ENCODE peak calls at places on chromosomes 7 and 10, in eight cellular contexts. F, V, N, O, X, Q, T and Z are unnamed samples. For H3K4me1, the result is how much of the 10 kb centered on the place peaks cover.

GRCh38 chr10:94626476-94626875 is 57.1 kb upstream of the CYP2C18 start:
- DNase-seq in F (no peak), V (no peak), N (no peak), O (no peak), X (no peak), Q (no peak), T (no peak), Z (no peak)

GRCh38 chr7:42886129-42886528 is 25.7 kb downstream of the C7orf25 start:
- DNase-seq in F (no peak), V (no peak), N (no peak), O (no peak), X (no peak), Q (no peak), T (peak), Z (no peak)

GRCh38 chr10:129832582-129833249 is 131.4 kb downstream of the EBF3 start:
- DNase-seq in F (no peak), V (no peak), N (no peak), O (no peak), X (no peak), Q (no peak), T (no peak), Z (no peak)

GRCh38 chr10:22573820-22574569 is 140.4 kb downstream of the PIP4K2A start:
- DNase-seq in F (no peak), V (peak), N (no peak), O (peak), X (no peak), Q (no peak), T (peak), Z (no peak)

GRCh38 chr7:30396379-30396778 is 82.2 kb downstream of the NOD1 start:
- DNase-seq in F (no peak), V (no peak), N (no peak), O (peak), X (no peak), Q (no peak), T (peak), Z (no peak)

GRCh38 chr7:64606385-64606784 is 43.5 kb upstream of the ZNF680 start:
- DNase-seq in F (no peak), V (no peak), N (no peak), O (no peak), X (no peak), Q (no peak), T (no peak), Z (no peak)

GRCh38 chr7:79927116-79927515 is 207.5 kb upstream of the GNAI1 start:
- DNase-seq in F (no peak), V (no peak), N (no peak), O (no peak), X (no peak), Q (no peak), T (no peak), Z (no peak)

GRCh38 chr10:31759124-31759798 is 169.4 kb downstream of the ARHGAP12 start:
- DNase-seq in F (peak), V (peak), N (peak), O (peak), X (peak), Q (peak), T (peak), Z (peak)

GRCh38 chr10:615583-616152 is 73.8 kb downstream of the DIP2C start:
- DNase-seq in F (no peak), V (no peak), N (no peak), O (no peak), X (no peak), Q (peak), T (no peak), Z (no peak)

GRCh38 chr7:100874300-100874576 is 665 bp upstream of the SRRT start:
- DNase-seq in F (no peak), V (no peak), N (no peak), O (peak), X (no peak), Q (no peak), T (no peak), Z (no peak)

GRCh38 chr10:118369806-118370205 is 27.7 kb upstream of the FAM204A start:
- DNase-seq in F (no peak), V (no peak), N (no peak), O (no peak), X (peak), Q (no peak), T (no peak), Z (no peak)

GRCh38 chr7:151386301-151387160 is 23.3 kb downstream of the WDR86 start:
- DNase-seq in F (no peak), V (no peak), N (no peak), O (no peak), X (peak), Q (peak), T (no peak), Z (no peak)

GRCh38 chr10:19811517-19811916 is 4.7 kb upstream of the PLXDC2 start:
- DNase-seq in F (peak), V (no peak), N (no peak), O (peak), X (no peak), Q (no peak), T (no peak), Z (no peak)

GRCh38 chr7:71442492-71443196 is 310.7 kb downstream of the GALNT17 start:
- DNase-seq in F (no peak), V (no peak), N (no peak), O (no peak), X (no peak), Q (no peak), T (no peak), Z (peak)

GRCh38 chr10:89515031-89515841 is 20.2 kb downstream of the SLC16A12 start:
- DNase-seq in F (no peak), V (no peak), N (no peak), O (peak), X (no peak), Q (no peak), T (no peak), Z (no peak)

GRCh38 chr7:6350057-6350752 is 77.8 kb upstream of the CYTH3 start:
- DNase-seq in F (no peak), V (no peak), N (no peak), O (no peak), X (no peak), Q (no peak), T (no peak), Z (no peak)

GRCh38 chr7:70410134-70410750 is 721.7 kb upstream of the GALNT17 start:
- DNase-seq in F (no peak), V (no peak), N (no peak), O (no peak), X (no peak), Q (no peak), T (no peak), Z (no peak)

GRCh38 chr10:76401006-76401405 is 969.6 kb downstream of the LRMDA start:
- DNase-seq in F (no peak), V (no peak), N (no peak), O (no peak), X (no peak), Q (no peak), T (no peak), Z (no peak)

GRCh38 chr7:121960678-121961461 is 87.9 kb downstream of the PTPRZ1 start:
- DNase-seq in F (peak), V (no peak), N (no peak), O (peak), X (no peak), Q (no peak), T (peak), Z (no peak)

GRCh38 chr10:100571069-100571817 is 35.5 kb downstream of the HIF1AN start:
- DNase-seq in F (peak), V (no peak), N (no peak), O (no peak), X (no peak), Q (no peak), T (no peak), Z (no peak)

GRCh38 chr10:116324951-116325635 is 845 bp downstream of the CCDC172 start:
- DNase-seq in F (peak), V (no peak), N (no peak), O (peak), X (no peak), Q (no peak), T (no peak), Z (no peak)

GRCh38 chr10:44184633-44185314 is 200.1 kb downstream of the CXCL12 start:
- DNase-seq in F (no peak), V (no peak), N (no peak), O (no peak), X (no peak), Q (no peak), T (no peak), Z (no peak)

GRCh38 chr10:34407227-34407626 is 407.9 kb downstream of the PARD3 start:
- DNase-seq in F (no peak), V (no peak), N (no peak), O (no peak), X (no peak), Q (no peak), T (peak), Z (no peak)

GRCh38 chr10:52466464-52466863 is 152.4 kb downstream of the DKK1 start:
- DNase-seq in F (no peak), V (no peak), N (no peak), O (peak), X (no peak), Q (no peak), T (no peak), Z (no peak)

GRCh38 chr7:301291-302053 is 11.5 kb downstream of the FOXL3 start:
- DNase-seq in F (no peak), V (no peak), N (peak), O (no peak), X (no peak), Q (peak), T (no peak), Z (peak)

GRCh38 chr7:36131026-36131425 is 22.0 kb upstream of the EEPD1 start:
- DNase-seq in F (no peak), V (no peak), N (no peak), O (no peak), X (no peak), Q (no peak), T (no peak), Z (no peak)

GRCh38 chr7:2862831-2863361 is 18.8 kb upstream of the GNA12 start:
- DNase-seq in F (no peak), V (no peak), N (no peak), O (peak), X (no peak), Q (no peak), T (no peak), Z (no peak)

GRCh38 chr7:136130819-136131637 is 153.9 kb upstream of the MTPN start:
- DNase-seq in F (no peak), V (no peak), N (no peak), O (no peak), X (no peak), Q (no peak), T (no peak), Z (no peak)

GRCh38 chr7:136138991-136139390 is 161.8 kb upstream of the MTPN start:
- DNase-seq in F (no peak), V (no peak), N (no peak), O (no peak), X (no peak), Q (no peak), T (no peak), Z (no peak)

GRCh38 chr7:136133491-136133990 is 156.4 kb upstream of the MTPN start:
- DNase-seq in F (no peak), V (no peak), N (no peak), O (no peak), X (no peak), Q (no peak), T (no peak), Z (no peak)

GRCh38 chr7:136136906-136137305 is 159.7 kb upstream of the MTPN start:
- DNase-seq in F (no peak), V (no peak), N (no peak), O (no peak), X (no peak), Q (no peak), T (no peak), Z (no peak)

GRCh38 chr7:136134503-136134902 is 157.3 kb upstream of the MTPN start:
- DNase-seq in F (peak), V (no peak), N (no peak), O (peak), X (no peak), Q (no peak), T (peak), Z (no peak)
- H3K4me1 ChIP-seq in F (under half), V (under half), N (under half), O (under half), X (under half), Q (under half), T (under half), Z (under half)

DNA sequence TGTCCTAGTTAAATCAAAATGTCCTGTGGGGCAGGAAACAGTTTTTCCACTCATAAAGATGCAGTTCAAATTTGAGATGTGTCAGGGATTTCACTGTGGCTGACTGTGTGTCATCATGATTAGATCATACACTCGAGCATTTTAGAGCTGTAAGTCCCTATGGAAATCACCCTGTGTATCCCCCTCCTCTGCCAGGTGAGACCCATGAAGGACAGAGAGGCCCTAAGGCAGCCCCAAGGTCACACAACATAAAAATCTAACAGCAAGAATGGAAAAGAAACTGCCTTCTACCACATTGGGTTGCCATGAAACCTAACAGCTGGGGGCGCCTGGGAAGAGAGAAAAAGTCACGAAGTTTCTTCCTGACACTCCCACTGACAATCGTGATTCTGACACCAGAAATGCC is 135.8 kb downstream of the KCNMA1 start:
- DNase-seq in F (no peak), V (no peak), N (no peak), O (no peak), X (no peak), Q (no peak), T (no peak), Z (no peak)
- H3K4me1 ChIP-seq in F (under half), V (under half), N (under half), O (under half), X (under half), Q (under half), T (half or more), Z (under half)

GRCh38 chr7:140640060-140640611 is 477 bp downstream of the DENND2A start:
- DNase-seq in F (peak), V (no peak), N (no peak), O (peak), X (peak), Q (peak), T (peak), Z (peak)

GRCh38 chr7:140639366-140640053 is 1.1 kb downstream of the DENND2A start:
- DNase-seq in F (no peak), V (no peak), N (no peak), O (peak), X (no peak), Q (no peak), T (no peak), Z (peak)

GRCh38 chr7:140635821-140636220 is 4.8 kb downstream of the DENND2A start:
- DNase-seq in F (peak), V (no peak), N (no peak), O (peak), X (no peak), Q (no peak), T (no peak), Z (no peak)

GRCh38 chr7:140640727-140641531 is at the start of gene DENND2A:
- DNase-seq in F (peak), V (no peak), N (peak), O (peak), X (peak), Q (peak), T (no peak), Z (peak)

GRCh38 chr7:140638311-140638791 is 2.3 kb downstream of the DENND2A start:
- DNase-seq in F (peak), V (no peak), N (no peak), O (peak), X (no peak), Q (no peak), T (peak), Z (peak)
- H3K4me1 ChIP-seq in F (under half), V (under half), N (under half), O (under half), X (under half), Q (under half), T (under half), Z (under half)

GRCh38 chr10:79436850-79437103 is 8.6 kb downstream of the ZCCHC24 start:
- DNase-seq in F (no peak), V (no peak), N (no peak), O (no peak), X (no peak), Q (no peak), T (no peak), Z (no peak)
- H3K4me1 ChIP-seq in F (under half), V (under half), N (under half), O (under half), X (half or more), Q (under half), T (under half), Z (half or more)